ENCODE peak calls at places on chromosomes 16 and 17, in eight cellular contexts. One of them, this sample, is unnamed.

GRCh38 chr16:1363501-1364041 is 11.8 kb downstream of the GNPTG start:
- DNase-seq in Peyer's patch: peak
- DNase-seq in IMR-90: peak
- DNase-seq in GM12878: no peak
- DNase-seq in heart left ventricle: no peak
- DNase-seq in H1: peak
- DNase-seq in body of pancreas: peak
- DNase-seq in breast epithelium: peak
- DNase-seq in this sample: peak

GRCh38 chr17:5759501-5759925 is 175.2 kb upstream of the NLRP1 start:
- DNase-seq in Peyer's patch: no peak
- DNase-seq in IMR-90: no peak
- DNase-seq in GM12878: no peak
- DNase-seq in heart left ventricle: no peak
- DNase-seq in H1: no peak
- DNase-seq in body of pancreas: no peak
- DNase-seq in breast epithelium: no peak
- DNase-seq in this sample: no peak

GRCh38 chr16:88437367-88437964 is 15.6 kb upstream of the ZFPM1 start:
- DNase-seq in Peyer's patch: peak
- DNase-seq in IMR-90: peak
- DNase-seq in GM12878: no peak
- DNase-seq in heart left ventricle: no peak
- DNase-seq in H1: peak
- DNase-seq in body of pancreas: peak
- DNase-seq in breast epithelium: no peak
- DNase-seq in this sample: no peak

GRCh38 chr16:8828541-8829165 is 31.0 kb downstream of the PMM2 start:
- DNase-seq in Peyer's patch: no peak
- DNase-seq in IMR-90: no peak
- DNase-seq in GM12878: no peak
- DNase-seq in heart left ventricle: no peak
- DNase-seq in H1: no peak
- DNase-seq in body of pancreas: no peak
- DNase-seq in breast epithelium: no peak
- DNase-seq in this sample: no peak

GRCh38 chr17:42512733-42513251 is 23.2 kb upstream of the NAGLU start:
- DNase-seq in Peyer's patch: no peak
- DNase-seq in IMR-90: peak
- DNase-seq in GM12878: no peak
- DNase-seq in heart left ventricle: no peak
- DNase-seq in H1: no peak
- DNase-seq in body of pancreas: no peak
- DNase-seq in breast epithelium: no peak
- DNase-seq in this sample: no peak

GRCh38 chr16:71254832-71255560 is 24.5 kb upstream of the HYDIN start:
- DNase-seq in Peyer's patch: no peak
- DNase-seq in IMR-90: no peak
- DNase-seq in GM12878: no peak
- DNase-seq in heart left ventricle: no peak
- DNase-seq in H1: no peak
- DNase-seq in body of pancreas: no peak
- DNase-seq in breast epithelium: no peak
- DNase-seq in this sample: no peak

GRCh38 chr17:62075308-62075815 is 10.3 kb upstream of the MED13 start:
- DNase-seq in Peyer's patch: no peak
- DNase-seq in IMR-90: peak
- DNase-seq in GM12878: no peak
- DNase-seq in heart left ventricle: no peak
- DNase-seq in H1: no peak
- DNase-seq in body of pancreas: no peak
- DNase-seq in breast epithelium: no peak
- DNase-seq in this sample: no peak

GRCh38 chr16:85894266-85894665 is 4.7 kb upstream of the IRF8 start:
- DNase-seq in Peyer's patch: no peak
- DNase-seq in IMR-90: no peak
- DNase-seq in GM12878: no peak
- DNase-seq in heart left ventricle: no peak
- DNase-seq in H1: no peak
- DNase-seq in body of pancreas: no peak
- DNase-seq in breast epithelium: no peak
- DNase-seq in this sample: no peak

GRCh38 chr17:44247346-44248219 is 20.4 kb downstream of the SLC4A1 start:
- DNase-seq in Peyer's patch: no peak
- DNase-seq in IMR-90: no peak
- DNase-seq in GM12878: no peak
- DNase-seq in heart left ventricle: peak
- DNase-seq in H1: no peak
- DNase-seq in body of pancreas: no peak
- DNase-seq in breast epithelium: no peak
- DNase-seq in this sample: peak

GRCh38 chr17:44253021-44253420 is 14.9 kb downstream of the SLC4A1 start:
- DNase-seq in Peyer's patch: no peak
- DNase-seq in IMR-90: no peak
- DNase-seq in GM12878: no peak
- DNase-seq in heart left ventricle: no peak
- DNase-seq in H1: no peak
- DNase-seq in body of pancreas: no peak
- DNase-seq in breast epithelium: no peak
- DNase-seq in this sample: no peak

GRCh38 chr17:44249501-44250246 is 18.3 kb downstream of the SLC4A1 start:
- DNase-seq in Peyer's patch: no peak
- DNase-seq in IMR-90: no peak
- DNase-seq in GM12878: no peak
- DNase-seq in heart left ventricle: no peak
- DNase-seq in H1: no peak
- DNase-seq in body of pancreas: no peak
- DNase-seq in breast epithelium: no peak
- DNase-seq in this sample: no peak

GRCh38 chr17:44251062-44251461 is 16.9 kb downstream of the SLC4A1 start:
- DNase-seq in Peyer's patch: no peak
- DNase-seq in IMR-90: no peak
- DNase-seq in GM12878: no peak
- DNase-seq in heart left ventricle: no peak
- DNase-seq in H1: no peak
- DNase-seq in body of pancreas: no peak
- DNase-seq in breast epithelium: no peak
- DNase-seq in this sample: no peak

GRCh38 chr17:44248220-44248529 is 19.8 kb downstream of the SLC4A1 start:
- DNase-seq in Peyer's patch: no peak
- DNase-seq in IMR-90: no peak
- DNase-seq in GM12878: no peak
- DNase-seq in heart left ventricle: no peak
- DNase-seq in H1: no peak
- DNase-seq in body of pancreas: no peak
- DNase-seq in breast epithelium: no peak
- DNase-seq in this sample: no peak
- TF ChIP-seq POLR2A in Peyer's patch: no peak
- TF ChIP-seq POLR2A in IMR-90: no peak
- TF ChIP-seq POLR2A in GM12878: no peak
- TF ChIP-seq POLR2A in heart left ventricle: no peak
- TF ChIP-seq POLR2A in H1: no peak
- TF ChIP-seq POLR2A in body of pancreas: no peak
- TF ChIP-seq POLR2A in breast epithelium: no peak
- TF ChIP-seq POLR2A in this sample: no peak

GRCh38 chr16:30922960-30923535 is 324 bp upstream of the FBXL19 start:
- DNase-seq in Peyer's patch: peak
- DNase-seq in IMR-90: peak
- DNase-seq in GM12878: peak
- DNase-seq in heart left ventricle: peak
- DNase-seq in H1: peak
- DNase-seq in body of pancreas: peak
- DNase-seq in breast epithelium: peak
- DNase-seq in this sample: peak

GRCh38 chr16:30923554-30924085 is at the start of gene FBXL19:
- DNase-seq in Peyer's patch: peak
- DNase-seq in IMR-90: no peak
- DNase-seq in GM12878: no peak
- DNase-seq in heart left ventricle: no peak
- DNase-seq in H1: no peak
- DNase-seq in body of pancreas: peak
- DNase-seq in breast epithelium: no peak
- DNase-seq in this sample: peak

GRCh38 chr16:30922420-30922959 is 882 bp upstream of the FBXL19 start:
- DNase-seq in Peyer's patch: peak
- DNase-seq in IMR-90: peak
- DNase-seq in GM12878: peak
- DNase-seq in heart left ventricle: peak
- DNase-seq in H1: peak
- DNase-seq in body of pancreas: peak
- DNase-seq in breast epithelium: peak
- DNase-seq in this sample: peak

GRCh38 chr16:30921459-30921747 is 2.0 kb upstream of the FBXL19 start:
- DNase-seq in Peyer's patch: no peak
- DNase-seq in IMR-90: no peak
- DNase-seq in GM12878: no peak
- DNase-seq in heart left ventricle: no peak
- DNase-seq in H1: no peak
- DNase-seq in body of pancreas: no peak
- DNase-seq in breast epithelium: no peak
- DNase-seq in this sample: no peak

GRCh38 chr16:30921748-30922419 is 1.5 kb upstream of the FBXL19 start:
- DNase-seq in Peyer's patch: peak
- DNase-seq in IMR-90: peak
- DNase-seq in GM12878: peak
- DNase-seq in heart left ventricle: peak
- DNase-seq in H1: peak
- DNase-seq in body of pancreas: peak
- DNase-seq in breast epithelium: peak
- DNase-seq in this sample: peak
- H3K4me3 ChIP-seq in Peyer's patch: peak
- H3K4me3 ChIP-seq in IMR-90: peak
- H3K4me3 ChIP-seq in GM12878: peak
- H3K4me3 ChIP-seq in heart left ventricle: peak
- H3K4me3 ChIP-seq in H1: peak
- H3K4me3 ChIP-seq in body of pancreas: peak
- H3K4me3 ChIP-seq in breast epithelium: peak
- H3K4me3 ChIP-seq in this sample: peak

GRCh38 chr17:58333396-58334207 is 5.0 kb upstream of the TSPOAP1 start:
- DNase-seq in Peyer's patch: peak
- DNase-seq in IMR-90: no peak
- DNase-seq in GM12878: no peak
- DNase-seq in heart left ventricle: no peak
- DNase-seq in H1: no peak
- DNase-seq in body of pancreas: no peak
- DNase-seq in breast epithelium: no peak
- DNase-seq in this sample: no peak
- H3K27ac ChIP-seq in Peyer's patch: peak
- H3K27ac ChIP-seq in IMR-90: no peak
- H3K27ac ChIP-seq in GM12878: peak
- H3K27ac ChIP-seq in heart left ventricle: no peak
- H3K27ac ChIP-seq in H1: no peak
- H3K27ac ChIP-seq in body of pancreas: no peak
- H3K27ac ChIP-seq in breast epithelium: no peak
- H3K27ac ChIP-seq in this sample: no peak

GRCh38 chr16:75494696-75495601 is at the start of gene CHST6:
- DNase-seq in Peyer's patch: no peak
- DNase-seq in IMR-90: no peak
- DNase-seq in GM12878: no peak
- DNase-seq in heart left ventricle: peak
- DNase-seq in H1: no peak
- DNase-seq in body of pancreas: no peak
- DNase-seq in breast epithelium: no peak
- DNase-seq in this sample: peak
- TF ChIP-seq POLR2A in Peyer's patch: no peak
- TF ChIP-seq POLR2A in IMR-90: no peak
- TF ChIP-seq POLR2A in GM12878: peak
- TF ChIP-seq POLR2A in heart left ventricle: no peak
- TF ChIP-seq POLR2A in H1: peak
- TF ChIP-seq POLR2A in body of pancreas: no peak
- TF ChIP-seq POLR2A in breast epithelium: no peak
- TF ChIP-seq POLR2A in this sample: no peak

GRCh38 chr16:17748005-17748719 is 277.4 kb upstream of the XYLT1 start:
- DNase-seq in Peyer's patch: no peak
- DNase-seq in IMR-90: no peak
- DNase-seq in GM12878: no peak
- DNase-seq in heart left ventricle: no peak
- DNase-seq in H1: peak
- DNase-seq in body of pancreas: no peak
- DNase-seq in breast epithelium: no peak
- DNase-seq in this sample: no peak
- H3K4me3 ChIP-seq in Peyer's patch: no peak
- H3K4me3 ChIP-seq in IMR-90: no peak
- H3K4me3 ChIP-seq in GM12878: no peak
- H3K4me3 ChIP-seq in heart left ventricle: no peak
- H3K4me3 ChIP-seq in H1: no peak
- H3K4me3 ChIP-seq in body of pancreas: no peak
- H3K4me3 ChIP-seq in breast epithelium: no peak
- H3K4me3 ChIP-seq in this sample: no peak